ENCODE peak calls at places on chromosomes 5 and 9, in six cellular contexts. D is NT2/D1, J is GM12878, H is HCT116, V is K562, W is H1. L is an unnamed sample.

GRCh38 chr5:150559701-150560100 is 51.8 kb downstream of the NDST1 start:
- DNase-seq in D (no peak), J (no peak), H (no peak), V (no peak), W (no peak), L (no peak)

GRCh38 chr5:132072508-132072907 is 1.1 kb upstream of the CSF2 start:
- DNase-seq in D (no peak), J (no peak), H (no peak), V (no peak), W (no peak), L (no peak)

GRCh38 chr5:15835514-15835913 is 335.5 kb downstream of the FBXL7 start:
- DNase-seq in D (no peak), J (no peak), H (no peak), V (no peak), W (no peak), L (no peak)

GRCh38 chr5:79020861-79021561 is 35.9 kb upstream of the ARSB start:
- DNase-seq in D (peak), J (no peak), H (peak), V (peak), W (peak), L (peak)

GRCh38 chr9:134205636-134206316 is 41.4 kb upstream of the RNU6ATAC start:
- DNase-seq in D (no peak), J (no peak), H (no peak), V (peak), W (no peak), L (no peak)

GRCh38 chr9:12516573-12516972 is 176.6 kb upstream of the TYRP1 start:
- DNase-seq in D (peak), J (no peak), H (no peak), V (no peak), W (no peak), L (no peak)

GRCh38 chr5:157303667-157304327 is 37.9 kb downstream of the CYFIP2 start:
- DNase-seq in D (peak), J (no peak), H (no peak), V (peak), W (peak), L (no peak)

GRCh38 chr9:1049641-1050040 is 516 bp upstream of the DMRT2 start:
- DNase-seq in D (no peak), J (no peak), H (no peak), V (no peak), W (no peak), L (no peak)

GRCh38 chr9:88816141-88816540 is 175.1 kb upstream of the S1PR3 start:
- DNase-seq in D (no peak), J (no peak), H (no peak), V (no peak), W (no peak), L (no peak)

GRCh38 chr5:173477320-173478055 is 139.0 kb downstream of the BOD1 start:
- DNase-seq in D (no peak), J (no peak), H (no peak), V (no peak), W (no peak), L (no peak)

GRCh38 chr9:4117835-4118610 is 181.8 kb downstream of the GLIS3 start:
- DNase-seq in D (no peak), J (no peak), H (no peak), V (peak), W (peak), L (peak)

GRCh38 chr9:112647596-112647995 is 70.3 kb downstream of the INIP start:
- DNase-seq in D (no peak), J (no peak), H (no peak), V (no peak), W (no peak), L (no peak)

GRCh38 chr9:97364769-97365490 is 47.0 kb upstream of the TDRD7 start:
- DNase-seq in D (no peak), J (no peak), H (no peak), V (no peak), W (no peak), L (no peak)

GRCh38 chr5:95446560-95447221 is 55.5 kb downstream of the FAM81B start:
- DNase-seq in D (no peak), J (no peak), H (no peak), V (no peak), W (no peak), L (no peak)

GRCh38 chr9:125125523-125125922 is 17.8 kb downstream of the SCAI start:
- DNase-seq in D (no peak), J (no peak), H (no peak), V (no peak), W (peak), L (no peak)

GRCh38 chr5:59209758-59210359 is 627.0 kb downstream of the RAB3C start:
- DNase-seq in D (no peak), J (no peak), H (no peak), V (no peak), W (no peak), L (no peak)

GRCh38 chr9:136588663-136589464 is 43.0 kb upstream of the NOTCH1 start:
- DNase-seq in D (no peak), J (no peak), H (no peak), V (no peak), W (no peak), L (no peak)

GRCh38 chr5:135391123-135391868 is 7.7 kb downstream of the MACROH2A1 start:
- DNase-seq in D (no peak), J (no peak), H (no peak), V (no peak), W (no peak), L (peak)

DNA sequence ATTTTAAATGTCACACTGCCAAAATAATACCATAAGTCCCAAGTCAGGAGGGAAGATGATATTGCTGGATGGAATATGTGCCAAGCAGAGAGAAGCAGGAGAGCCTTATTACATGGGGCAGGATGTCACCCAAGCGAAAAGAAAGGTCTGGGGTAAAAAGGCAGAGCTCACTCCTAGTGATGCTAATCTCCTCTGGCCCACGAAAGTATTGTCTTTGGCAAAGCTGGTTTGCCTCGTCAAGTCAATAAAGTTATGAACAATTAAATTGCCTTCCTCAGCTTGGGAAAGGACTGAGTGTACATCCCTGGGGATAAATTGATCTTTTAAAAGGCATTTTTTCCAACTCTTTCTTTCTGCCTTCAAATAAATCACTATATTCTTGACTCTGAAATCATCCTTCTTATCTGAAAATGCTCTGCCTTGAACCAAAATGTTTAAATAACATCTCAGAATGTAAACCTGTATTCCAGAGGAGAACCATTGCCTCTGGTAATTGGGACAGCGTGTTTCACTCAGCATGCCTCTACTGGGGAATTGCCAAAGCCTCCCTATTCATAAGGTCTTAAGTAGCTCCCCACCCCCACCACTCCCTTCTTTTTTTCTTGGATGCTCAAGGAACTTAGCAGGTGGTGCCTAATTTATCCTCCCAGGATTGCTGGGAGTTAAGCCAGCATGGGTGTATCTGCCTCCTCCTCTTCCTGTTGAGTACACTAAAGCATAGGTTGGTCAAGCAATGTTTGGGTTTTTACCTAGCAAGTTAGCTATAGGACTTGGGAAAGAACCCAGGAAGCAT is 220.4 kb downstream of the DMAC1 start:
- DNase-seq in D (peak), J (no peak), H (no peak), V (no peak), W (no peak), L (no peak)
- TF ChIP-seq ZNF274 in D (no peak), J (no peak), H (no peak), V (no peak), W (no peak), L (no peak)

DNA sequence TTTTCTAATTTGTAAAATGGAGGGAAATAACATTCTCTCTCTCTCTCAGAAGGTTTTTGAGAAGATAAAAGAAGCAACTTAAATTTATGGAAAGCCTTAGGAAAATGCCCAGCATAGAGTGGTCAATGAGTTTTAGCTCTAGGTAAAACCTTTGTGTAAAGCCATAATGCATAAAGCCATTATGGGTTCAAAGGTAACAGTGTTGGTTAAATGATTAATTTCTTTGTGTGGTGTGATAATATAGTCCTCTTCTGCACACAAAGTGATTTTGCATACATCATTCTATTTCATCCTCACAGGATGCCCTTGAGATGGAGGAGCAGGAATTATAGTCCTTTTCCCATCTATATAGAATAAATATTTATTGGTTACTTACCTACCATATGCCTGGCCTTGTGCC is 602.9 kb downstream of the CSNK1G3 start:
- DNase-seq in D (no peak), J (no peak), H (no peak), V (no peak), W (no peak), L (no peak)
- TF ChIP-seq ZNF274 in D (no peak), J (no peak), H (no peak), V (no peak), W (no peak), L (no peak)

DNA sequence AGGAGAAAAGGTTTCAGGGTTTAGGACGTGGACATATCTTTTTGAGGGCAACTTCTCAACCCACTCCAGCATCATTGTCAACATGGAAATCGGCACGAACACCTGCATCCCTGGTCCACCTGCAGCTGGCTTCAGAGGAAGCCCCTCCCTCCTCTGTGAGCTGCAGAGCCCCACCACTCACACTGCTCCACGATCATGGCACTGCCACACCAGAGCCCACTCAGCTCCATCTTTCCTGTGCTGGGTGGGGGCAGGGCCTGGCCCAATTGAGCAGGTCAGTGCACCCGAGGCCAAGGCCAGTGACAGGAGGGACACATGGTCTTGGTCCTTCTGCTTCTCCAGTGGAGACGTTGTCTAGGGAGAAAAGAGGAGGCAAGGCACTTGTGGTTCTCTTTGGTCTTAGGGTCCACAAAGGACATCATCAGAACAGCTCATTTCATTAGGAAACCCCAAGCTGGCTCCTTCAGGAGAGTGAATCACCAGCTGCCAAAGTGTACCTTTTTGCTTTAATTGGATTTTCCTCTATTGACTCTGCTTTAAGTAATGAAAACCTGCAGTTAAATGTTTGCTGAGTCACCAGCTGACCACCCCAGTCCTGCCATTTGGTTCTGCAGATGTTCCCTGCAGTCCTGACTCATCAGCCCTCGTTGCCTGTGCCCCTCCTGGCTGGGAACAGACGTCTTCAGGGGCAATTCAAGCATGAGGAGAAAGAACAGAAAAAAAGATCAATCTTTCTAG is 56.2 kb downstream of the UBE2QL1 start:
- DNase-seq in D (no peak), J (no peak), H (no peak), V (no peak), W (no peak), L (no peak)
- TF ChIP-seq ZNF274 in D (no peak), J (no peak), H (no peak), V (no peak), W (no peak), L (no peak)

GRCh38 chr9:27157086-27157485 is 48.1 kb downstream of the TEK start:
- DNase-seq in D (no peak), J (no peak), H (no peak), V (no peak), W (no peak), L (no peak)
- TF ChIP-seq ZNF274 in D (no peak), J (no peak), H (no peak), V (no peak), W (no peak), L (no peak)

GRCh38 chr9:15276328-15276969 is 30.6 kb downstream of the TTC39B start:
- DNase-seq in D (no peak), J (no peak), H (no peak), V (no peak), W (no peak), L (peak)

GRCh38 chr9:15268796-15269195 is 38.2 kb downstream of the TTC39B start:
- DNase-seq in D (no peak), J (no peak), H (no peak), V (no peak), W (no peak), L (no peak)

GRCh38 chr9:15271403-15271802 is 35.6 kb downstream of the TTC39B start:
- DNase-seq in D (no peak), J (no peak), H (no peak), V (peak), W (no peak), L (no peak)

GRCh38 chr9:15274425-15274824 is 32.6 kb downstream of the TTC39B start:
- DNase-seq in D (no peak), J (no peak), H (no peak), V (no peak), W (no peak), L (no peak)

DNA sequence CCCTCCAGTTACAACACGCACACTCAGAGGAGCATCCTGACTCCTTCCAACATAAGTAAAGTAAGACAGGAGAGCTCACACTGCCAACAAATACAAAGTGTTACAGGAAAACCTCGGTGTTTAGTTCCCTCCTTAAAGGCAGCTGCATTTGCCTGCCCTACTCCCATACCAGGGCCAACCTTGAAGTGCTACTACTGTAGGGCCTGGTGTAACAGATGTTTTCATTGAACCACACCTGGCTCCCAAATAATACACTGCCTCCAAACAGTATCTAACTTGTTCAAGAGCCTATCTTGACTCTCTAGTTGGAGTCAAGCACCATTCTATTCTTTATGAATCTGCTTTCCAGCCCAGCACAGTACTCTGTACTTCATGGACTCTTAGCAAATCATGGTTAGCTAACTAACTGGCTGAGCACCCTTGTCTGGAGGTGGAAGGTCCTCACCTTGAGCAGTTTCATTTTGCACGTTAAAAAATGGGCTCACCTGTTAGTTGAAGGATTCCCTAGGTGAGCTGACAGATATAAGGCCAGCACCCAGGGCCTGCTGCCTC is 34.6 kb downstream of the TTC39B start:
- DNase-seq in D (no peak), J (no peak), H (no peak), V (no peak), W (no peak), L (no peak)
- TF ChIP-seq ZNF274 in D (no peak), J (no peak), H (no peak), V (no peak), W (no peak), L (no peak)

GRCh38 chr5:10250804-10251276 is 760 bp downstream of the CCT5 start:
- DNase-seq in D (no peak), J (no peak), H (no peak), V (peak), W (no peak), L (no peak)
- TF ChIP-seq ZNF274 in D (no peak), J (no peak), H (no peak), V (no peak), W (no peak), L (no peak)

L was measured in HepG2.